ENCODE peak calls at places on chromosomes 12 and 14, in eight cellular contexts. T is globus pallidus; J is CD8-positive, alpha-beta memory T cell; E is SW480; Q is EL; I is cardiac septum; K is T-helper 1 cell; Y is LoVo. B is an unnamed sample.
A peak's percentile ranks its signal among the peaks of the same experiment; 100 is the strongest.

GRCh38 chr14:28515571-28515970 is 251.0 kb upstream of the FOXG1 start:
- DNase-seq in T (no peak), E (no peak), Q (no peak), Y (no peak), I (no peak), K (no peak), J (no peak), B (no peak)

GRCh38 chr12:131473721-131474709 is 236.9 kb upstream of the SFSWAP start:
- DNase-seq in T (no peak), K (no peak), Y (no peak), E (no peak), I (no peak), J (no peak), Q (no peak), B (no peak)

GRCh38 chr12:27012982-27013255 is 1.3 kb downstream of the TM7SF3 start:
- DNase-seq in K (no peak), E (no peak), Y (no peak), I (no peak), Q (no peak), J (no peak), T (no peak), B (no peak)

GRCh38 chr14:89237923-89238529 is 179.0 kb downstream of the FOXN3 start:
- DNase-seq in E (peak; percentile 8), K (no peak), I (no peak), Y (no peak), Q (no peak), T (no peak), J (no peak), B (no peak)

GRCh38 chr12:28457785-28458184 is 267.5 kb downstream of the CCDC91 start:
- DNase-seq in K (no peak), I (no peak), Q (no peak), E (peak; percentile 3), J (no peak), Y (no peak), T (no peak), B (no peak)

GRCh38 chr14:35897616-35898111 is 71.5 kb downstream of the BRMS1L start:
- DNase-seq in J (no peak), I (no peak), Y (no peak), E (peak; percentile 89), T (peak; percentile 97), Q (no peak), K (no peak), B (no peak)

GRCh38 chr14:95488376-95489162 is 27.9 kb downstream of the SYNE3 start:
- DNase-seq in I (no peak), J (no peak), Q (no peak), K (no peak), Y (no peak), T (peak; percentile 73), E (no peak), B (no peak)

GRCh38 chr14:45085004-45085403 is 1.1 kb downstream of the PRPF39 start:
- DNase-seq in J (no peak), K (no peak), Q (peak; percentile 19), T (peak; percentile 4), Y (no peak), I (no peak), E (peak; percentile 7), B (no peak)

GRCh38 chr12:6461401-6462233 is 8.9 kb downstream of the VAMP1 start:
- DNase-seq in E (no peak), Y (no peak), Q (peak; percentile 34), J (peak; percentile 87), I (peak; percentile 87), K (peak; percentile 65), T (peak; percentile 70), B (no peak)

GRCh38 chr14:37594916-37595808 is at the start of the genes FOXA1 and TTC6:
- DNase-seq in J (no peak), E (peak; percentile 71), I (no peak), T (no peak), Y (peak; percentile 71), K (no peak), Q (peak; percentile 49), B (no peak)

GRCh38 chr14:69559581-69560011 is 15.1 kb downstream of the CCDC177 start:
- DNase-seq in Y (no peak), T (peak; percentile 53), I (no peak), Q (no peak), E (no peak), J (no peak), K (no peak), B (no peak)

GRCh38 chr12:6278439-6279255 is 31.8 kb upstream of the PLEKHG6 start:
- DNase-seq in T (peak; percentile 78), E (peak; percentile 97), I (peak; percentile 91), J (peak; percentile 80), Y (peak; percentile 99), K (peak; percentile 65), Q (peak; percentile 88), B (no peak)

GRCh38 chr12:60399064-60399463 is 803.2 kb downstream of the SLC16A7 start:
- DNase-seq in T (no peak), Y (no peak), I (no peak), Q (no peak), J (no peak), E (no peak), K (no peak), B (no peak)

GRCh38 chr12:1534708-1535107 is 59.7 kb downstream of the FBXL14 start:
- DNase-seq in E (no peak), J (no peak), K (no peak), I (no peak), T (no peak), Y (no peak), Q (peak; percentile 14), B (no peak)

GRCh38 chr12:72832024-72832423 is 559.9 kb downstream of the TRHDE start:
- DNase-seq in I (no peak), T (peak; percentile 23), Y (no peak), Q (no peak), E (no peak), J (no peak), K (no peak), B (no peak)

GRCh38 chr12:68786929-68787328 is 21.0 kb upstream of the MDM2 start:
- DNase-seq in T (no peak), Q (no peak), I (no peak), Y (peak; percentile 38), J (no peak), E (no peak), K (no peak), B (no peak)

GRCh38 chr14:57871487-57872080 is 5.7 kb upstream of the SLC35F4 start:
- DNase-seq in J (no peak), T (peak; percentile 7), K (no peak), Y (peak; percentile 5), I (no peak), E (peak; percentile 7), Q (peak; percentile 45), B (no peak)

GRCh38 chr14:24377660-24378059 is 9.7 kb downstream of the NFATC4 start:
- DNase-seq in J (no peak), E (no peak), T (no peak), Q (no peak), K (no peak), Y (no peak), I (no peak), B (no peak)

GRCh38 chr14:105860615-105861580 is 334.5 kb downstream of the TMEM121 start:
- DNase-seq in I (peak; percentile 65), Y (no peak), T (no peak), E (no peak), Q (no peak), J (no peak), K (no peak), B (no peak)

GRCh38 chr12:452667-453210 is 7.0 kb upstream of the B4GALNT3 start:
- DNase-seq in K (no peak), I (no peak), T (no peak), J (peak; percentile 61), E (no peak), Q (no peak), Y (no peak), B (no peak)

GRCh38 chr12:122870163-122870842 is 25.6 kb downstream of the VPS37B start:
- DNase-seq in Y (no peak), Q (no peak), I (no peak), E (no peak), K (no peak), J (no peak), T (no peak), B (no peak)

GRCh38 chr14:55588259-55588699 is 8.3 kb downstream of the KTN1 start:
- DNase-seq in Y (no peak), T (no peak), K (no peak), E (no peak), Q (peak; percentile 46), I (no peak), J (no peak), B (no peak)

GRCh38 chr12:89335452-89336244 is 16.7 kb downstream of the DUSP6 start:
- DNase-seq in E (no peak), Q (no peak), Y (no peak), T (no peak), I (no peak), K (no peak), J (no peak), B (no peak)

GRCh38 chr12:119679490-119679889 is 11.6 kb downstream of the PRKAB1 start:
- DNase-seq in Y (no peak), T (no peak), I (no peak), Q (no peak), K (no peak), J (no peak), E (no peak), B (no peak)

GRCh38 chr12:12474471-12474928 is 88.2 kb downstream of the DUSP16 start:
- DNase-seq in E (no peak), Q (no peak), T (no peak), K (no peak), J (no peak), I (no peak), Y (no peak), B (no peak)

GRCh38 chr12:59056931-59057330 is 136.6 kb upstream of the LRIG3 start:
- DNase-seq in Y (no peak), K (no peak), J (no peak), T (no peak), E (no peak), Q (no peak), I (no peak), B (no peak)

GRCh38 chr12:5124401-5124800 is 80.7 kb downstream of the KCNA5 start:
- DNase-seq in Q (no peak), J (no peak), Y (no peak), T (no peak), E (no peak), I (no peak), K (no peak), B (no peak)

GRCh38 chr12:71840226-71840847 is 778 bp downstream of the TBC1D15 start:
- DNase-seq in T (no peak), E (peak; percentile 79), I (no peak), Y (peak; percentile 82), J (no peak), K (no peak), Q (peak; percentile 78), B (no peak)

GRCh38 chr12:54214553-54215374 is 26.0 kb upstream of the SMUG1 start:
- DNase-seq in I (peak; percentile 94), J (peak; percentile 88), Y (peak; percentile 98), T (peak; percentile 85), Q (peak; percentile 90), K (peak; percentile 78), E (peak; percentile 92), B (peak; percentile 46)

GRCh38 chr12:58346032-58346632 is 404.8 kb downstream of the ATP23 start:
- DNase-seq in J (no peak), E (peak; percentile 52), Q (peak; percentile 63), K (no peak), T (peak; percentile 8), Y (peak; percentile 79), I (no peak), B (no peak)

GRCh38 chr14:28321475-28322244 is 444.9 kb upstream of the FOXG1 start:
- DNase-seq in Y (no peak), I (no peak), Q (no peak), J (no peak), E (no peak), K (no peak), T (no peak), B (peak; percentile 10)

GRCh38 chr12:85804663-85805062 is 31.5 kb downstream of the RASSF9 start:
- DNase-seq in J (no peak), I (no peak), E (no peak), Q (peak; percentile 27), K (no peak), Y (peak; percentile 42), T (no peak), B (no peak)

GRCh38 chr14:72613196-72613974 is 280.5 kb downstream of the DPF3 start:
- DNase-seq in E (no peak), I (peak; percentile 89), T (no peak), J (no peak), Q (peak; percentile 50), Y (no peak), K (no peak), B (peak; percentile 13)

GRCh38 chr12:126974779-126975178 is 1292.2 kb upstream of the TMEM132C start:
- DNase-seq in J (no peak), Y (no peak), I (no peak), T (peak; percentile 7), K (no peak), Q (no peak), E (no peak), B (no peak)

B was measured in LNCaP clone FGC.